ENCODE peak calls at places on chromosomes 4 and X, in four cellular contexts. E is body of pancreas, J is right lobe of liver, X is NT2/D1. W is an unnamed sample.

GRCh38 chr4:54930226-54930625 is 195.2 kb downstream of the KDR start:
- DNase-seq in X (no peak), E (no peak), J (no peak), W (no peak)

GRCh38 chr4:154741877-154742851 is 1.6 kb upstream of the LRAT start:
- DNase-seq in J (no peak), X (peak; percentile 69), E (no peak), W (peak; percentile 77)

GRCh38 chrX:47815901-47816845 is 20.5 kb upstream of the ZNF81 start:
- DNase-seq in J (no peak), X (peak; percentile 68), E (no peak), W (peak; percentile 19)

GRCh38 chrX:39898147-39898546 is 199.6 kb downstream of the BCOR start:
- DNase-seq in J (no peak), E (no peak), X (no peak), W (no peak)

GRCh38 chrX:23901805-23902204 is 5.9 kb downstream of the APOO start:
- DNase-seq in E (peak; percentile 50), J (no peak), X (peak; percentile 61), W (peak; percentile 60)

GRCh38 chr4:211033-211511 is 86.8 kb downstream of the ZNF718 start:
- DNase-seq in X (no peak), J (no peak), E (no peak), W (no peak)

GRCh38 chr4:26069218-26069617 is 155.2 kb downstream of the SMIM20 start:
- DNase-seq in X (peak; percentile 62), E (no peak), J (no peak), W (peak; percentile 73)

GRCh38 chr4:97645437-97645836 is 497.8 kb downstream of the STPG2 start:
- DNase-seq in E (no peak), J (no peak), X (no peak), W (no peak)

GRCh38 chr4:32393806-32394205 is 1673.6 kb downstream of the PCDH7 start:
- DNase-seq in X (no peak), J (no peak), E (no peak), W (no peak)

GRCh38 chr4:30172416-30172815 is 547.8 kb upstream of the PCDH7 start:
- DNase-seq in E (no peak), X (no peak), J (no peak), W (no peak)

GRCh38 chr4:7630559-7631287 is 196.0 kb upstream of the PSAPL1 start:
- DNase-seq in X (no peak), E (peak; percentile 23), J (peak; percentile 86), W (no peak)

GRCh38 chrX:17613979-17614572 is 123.2 kb upstream of the SCML1 start:
- DNase-seq in X (no peak), J (no peak), E (peak; percentile 53), W (no peak)

GRCh38 chr4:87219648-87220093 is 747 bp downstream of the KLHL8 start:
- DNase-seq in X (no peak), E (peak; percentile 44), J (peak; percentile 61), W (no peak)

GRCh38 chrX:42704454-42704853 is 73.5 kb downstream of the PPP1R2C start:
- DNase-seq in X (no peak), J (no peak), E (no peak), W (no peak)

GRCh38 chr4:18180892-18181291 is 159.3 kb upstream of the LCORL start:
- DNase-seq in J (no peak), X (no peak), E (no peak), W (no peak)

GRCh38 chrX:101507986-101508385 is 22.7 kb downstream of the ARMCX4 start:
- DNase-seq in E (no peak), J (no peak), X (no peak), W (no peak)

GRCh38 chr4:76726141-76726540 is 171.8 kb downstream of the SOWAHB start:
- DNase-seq in J (no peak), E (no peak), X (no peak), W (no peak)

GRCh38 chr4:133775469-133775868 is 426.1 kb downstream of the PABPC4L start:
- DNase-seq in J (no peak), X (no peak), E (no peak), W (no peak)

GRCh38 chr4:10384974-10385373 is 72.3 kb downstream of the ZNF518B start:
- DNase-seq in J (no peak), E (no peak), X (no peak), W (no peak)

GRCh38 chr4:39947963-39948362 is 29.7 kb downstream of the PDS5A start:
- DNase-seq in E (no peak), J (no peak), X (no peak), W (no peak)

GRCh38 chrX:49106296-49106695 is 17.2 kb downstream of the GPKOW start:
- DNase-seq in E (no peak), X (no peak), J (no peak), W (no peak)

GRCh38 chrX:49102221-49102620 is 21.3 kb downstream of the GPKOW start:
- DNase-seq in E (no peak), J (peak; percentile 53), X (no peak), W (no peak)

GRCh38 chrX:49103637-49104036 is 19.9 kb downstream of the GPKOW start:
- DNase-seq in J (no peak), X (no peak), E (no peak), W (no peak)

GRCh38 chrX:49100704-49101628 is 21.3 kb upstream of the WDR45 start:
- DNase-seq in X (peak; percentile 94), J (peak; percentile 88), E (peak; percentile 91), W (peak; percentile 99)

GRCh38 chrX:49101629-49101984 is 21.9 kb upstream of the WDR45 start:
- DNase-seq in X (no peak), E (no peak), J (no peak), W (peak; percentile 70)
- H3K4me3 ChIP-seq in X (peak overlapping the region; percentile 97), E (no peak overlapping the region), J (peak overlapping the region; percentile 62), W (peak overlapping the region; percentile 67)

GRCh38 chr4:71255966-71256365 is 82.9 kb upstream of the SLC4A4 start:
- DNase-seq in E (no peak), X (no peak), J (no peak), W (no peak)

GRCh38 chr4:71251266-71251665 is 87.6 kb upstream of the SLC4A4 start:
- DNase-seq in E (no peak), J (no peak), X (no peak), W (no peak)

GRCh38 chr4:71257761-71258160 is 81.1 kb upstream of the SLC4A4 start:
- DNase-seq in J (no peak), E (no peak), X (no peak), W (no peak)

GRCh38 chr4:71258323-71258722 is 80.5 kb upstream of the SLC4A4 start:
- DNase-seq in E (no peak), X (no peak), J (peak; percentile 25), W (no peak)

GRCh38 chr4:71254451-71255012 is 84.3 kb upstream of the SLC4A4 start:
- DNase-seq in E (no peak), X (no peak), J (no peak), W (no peak)
- H3K4me3 ChIP-seq in E (no peak overlapping the region), X (no peak overlapping the region), J (no peak overlapping the region), W (no peak overlapping the region)

DNA sequence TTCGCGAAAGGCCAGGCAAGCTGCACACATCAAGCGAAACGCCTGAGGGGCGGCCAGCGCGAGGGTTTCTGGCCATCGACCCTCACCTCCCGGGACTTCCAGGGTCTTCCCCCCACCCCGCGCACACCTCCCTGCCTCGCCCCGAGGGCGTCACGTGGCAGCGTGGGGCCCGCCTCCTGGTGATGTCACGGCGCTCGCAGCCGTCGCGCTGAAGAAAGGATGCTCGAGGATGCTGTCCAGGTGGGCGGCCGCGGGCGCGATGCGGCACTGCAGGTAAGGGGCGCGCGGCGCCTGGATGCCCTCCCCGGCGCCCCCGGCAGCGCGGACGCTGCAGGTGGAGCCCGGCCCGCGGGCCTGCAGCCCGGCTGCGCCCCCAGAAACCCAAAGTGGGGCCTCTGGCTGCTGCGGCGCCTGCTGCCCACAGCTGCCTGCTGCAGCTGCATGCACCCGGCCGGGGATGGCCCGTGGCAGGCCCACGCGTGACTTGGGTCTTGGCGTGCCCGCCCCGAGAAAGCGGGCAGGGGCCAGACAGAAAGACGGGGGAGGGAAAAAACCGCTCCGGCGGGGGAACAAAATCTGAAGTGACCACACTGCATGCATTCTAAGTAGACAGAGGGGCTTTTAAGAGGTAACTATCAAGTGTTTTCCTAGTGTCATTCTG is 1.6 kb downstream of the CLCN4 start:
- DNase-seq in X (no peak), E (no peak), J (peak; percentile 52), W (peak; percentile 84)
- H3K4me3 ChIP-seq in X (peak overlapping the region; percentile 24), E (no peak overlapping the region), J (peak overlapping the region; percentile 49), W (peak overlapping the region; percentile 27)

GRCh38 chrX:130176942-130177341 is 5.2 kb downstream of the RAB33A start:
- DNase-seq in E (no peak), X (no peak), J (no peak), W (no peak)

GRCh38 chrX:130174051-130174704 is 2.4 kb downstream of the RAB33A start:
- DNase-seq in J (no peak), E (no peak), X (no peak), W (no peak)

GRCh38 chrX:130173190-130173895 is 1.6 kb downstream of the RAB33A start:
- DNase-seq in E (no peak), X (no peak), J (no peak), W (no peak)

GRCh38 chrX:130176354-130176776 is 4.6 kb downstream of the RAB33A start:
- DNase-seq in X (no peak), J (no peak), E (no peak), W (no peak)

GRCh38 chrX:130174937-130175336 is 3.2 kb downstream of the RAB33A start:
- DNase-seq in E (no peak), X (no peak), J (no peak), W (no peak)
- H3K4me3 ChIP-seq in E (no peak overlapping the region), X (no peak overlapping the region), J (no peak overlapping the region), W (no peak overlapping the region)

GRCh38 chr4:142406051-142406549 is 440.0 kb downstream of the INPP4B start:
- DNase-seq in J (no peak), E (no peak), X (no peak), W (no peak)
- H3K4me3 ChIP-seq in J (no peak overlapping the region), E (no peak overlapping the region), X (no peak overlapping the region), W (no peak overlapping the region)

W was measured in H7.